ENCODE peak calls at places on chromosomes 6 and 20, in seven cellular contexts. One of them, this sample, is unnamed.
A peak's percentile ranks its signal among the peaks of the same experiment; 100 is the strongest.

GRCh38 chr6:51027283-51028065 is 208.8 kb downstream of the TFAP2B start:
- DNase-seq in osteoblast: no peak
- DNase-seq in AG04450: no peak
- DNase-seq in CD8-positive, alpha-beta memory T cell: no peak
- DNase-seq in uterus: no peak
- DNase-seq in IMR-90: no peak
- DNase-seq in RWPE2: no peak
- DNase-seq in this sample: peak; percentile 52

GRCh38 chr6:118893095-118893881 is 664 bp upstream of the ASF1A start:
- DNase-seq in osteoblast: no peak
- DNase-seq in AG04450: no peak
- DNase-seq in CD8-positive, alpha-beta memory T cell: peak; percentile 37
- DNase-seq in uterus: peak; percentile 38
- DNase-seq in IMR-90: peak; percentile 67
- DNase-seq in RWPE2: no peak
- DNase-seq in this sample: peak; percentile 80

GRCh38 chr6:86192123-86192522 is 549.4 kb upstream of the SYNCRIP start:
- DNase-seq in osteoblast: no peak
- DNase-seq in AG04450: no peak
- DNase-seq in CD8-positive, alpha-beta memory T cell: no peak
- DNase-seq in uterus: no peak
- DNase-seq in IMR-90: no peak
- DNase-seq in RWPE2: no peak
- DNase-seq in this sample: no peak

GRCh38 chr6:143187173-143187908 is 126.7 kb downstream of the AIG1 start:
- DNase-seq in osteoblast: peak; percentile 66
- DNase-seq in AG04450: peak; percentile 20
- DNase-seq in CD8-positive, alpha-beta memory T cell: no peak
- DNase-seq in uterus: no peak
- DNase-seq in IMR-90: peak; percentile 74
- DNase-seq in RWPE2: no peak
- DNase-seq in this sample: no peak

GRCh38 chr6:49553353-49553752 is 2.9 kb downstream of the C6orf141 start:
- DNase-seq in osteoblast: no peak
- DNase-seq in AG04450: no peak
- DNase-seq in CD8-positive, alpha-beta memory T cell: no peak
- DNase-seq in uterus: no peak
- DNase-seq in IMR-90: peak; percentile 1
- DNase-seq in RWPE2: no peak
- DNase-seq in this sample: no peak

GRCh38 chr6:7496266-7496875 is 45.1 kb upstream of the DSP start:
- DNase-seq in osteoblast: no peak
- DNase-seq in AG04450: no peak
- DNase-seq in CD8-positive, alpha-beta memory T cell: no peak
- DNase-seq in uterus: no peak
- DNase-seq in IMR-90: peak; percentile 12
- DNase-seq in RWPE2: no peak
- DNase-seq in this sample: no peak

GRCh38 chr6:168037856-168038255 is 40.4 kb downstream of the KIF25 start:
- DNase-seq in osteoblast: peak; percentile 36
- DNase-seq in AG04450: no peak
- DNase-seq in CD8-positive, alpha-beta memory T cell: no peak
- DNase-seq in uterus: no peak
- DNase-seq in IMR-90: no peak
- DNase-seq in RWPE2: no peak
- DNase-seq in this sample: no peak

GRCh38 chr6:137357263-137357947 is 136.8 kb downstream of the OLIG3 start:
- DNase-seq in osteoblast: no peak
- DNase-seq in AG04450: no peak
- DNase-seq in CD8-positive, alpha-beta memory T cell: no peak
- DNase-seq in uterus: no peak
- DNase-seq in IMR-90: no peak
- DNase-seq in RWPE2: no peak
- DNase-seq in this sample: no peak

GRCh38 chr6:157597461-157598312 is 216.7 kb downstream of the ZDHHC14 start:
- DNase-seq in osteoblast: peak; percentile 91
- DNase-seq in AG04450: no peak
- DNase-seq in CD8-positive, alpha-beta memory T cell: peak; percentile 20
- DNase-seq in uterus: peak; percentile 55
- DNase-seq in IMR-90: no peak
- DNase-seq in RWPE2: no peak
- DNase-seq in this sample: peak; percentile 62

GRCh38 chr20:40470313-40471260 is 218.4 kb downstream of the MAFB start:
- DNase-seq in osteoblast: no peak
- DNase-seq in AG04450: no peak
- DNase-seq in CD8-positive, alpha-beta memory T cell: no peak
- DNase-seq in uterus: peak; percentile 26
- DNase-seq in IMR-90: no peak
- DNase-seq in RWPE2: no peak
- DNase-seq in this sample: no peak

GRCh38 chr6:74891358-74891811 is 314.5 kb downstream of the COL12A1 start:
- DNase-seq in osteoblast: peak; percentile 45
- DNase-seq in AG04450: peak; percentile 79
- DNase-seq in CD8-positive, alpha-beta memory T cell: no peak
- DNase-seq in uterus: peak; percentile 38
- DNase-seq in IMR-90: peak; percentile 83
- DNase-seq in RWPE2: no peak
- DNase-seq in this sample: peak; percentile 44

GRCh38 chr20:49278817-49279676 is 1.2 kb upstream of the ZNFX1 start:
- DNase-seq in osteoblast: no peak
- DNase-seq in AG04450: no peak
- DNase-seq in CD8-positive, alpha-beta memory T cell: peak; percentile 12
- DNase-seq in uterus: peak; percentile 26
- DNase-seq in IMR-90: no peak
- DNase-seq in RWPE2: no peak
- DNase-seq in this sample: no peak

GRCh38 chr6:14865609-14866100 is 380.2 kb upstream of the JARID2 start:
- DNase-seq in osteoblast: no peak
- DNase-seq in AG04450: no peak
- DNase-seq in CD8-positive, alpha-beta memory T cell: no peak
- DNase-seq in uterus: no peak
- DNase-seq in IMR-90: peak; percentile 49
- DNase-seq in RWPE2: no peak
- DNase-seq in this sample: no peak

GRCh38 chr20:57669626-57670025 is 40.2 kb downstream of the PMEPA1 start:
- DNase-seq in osteoblast: peak; percentile 85
- DNase-seq in AG04450: no peak
- DNase-seq in CD8-positive, alpha-beta memory T cell: no peak
- DNase-seq in uterus: no peak
- DNase-seq in IMR-90: no peak
- DNase-seq in RWPE2: no peak
- DNase-seq in this sample: no peak

GRCh38 chr6:136969433-136969832 is 47.3 kb downstream of the SLC35D3 start:
- DNase-seq in osteoblast: no peak
- DNase-seq in AG04450: no peak
- DNase-seq in CD8-positive, alpha-beta memory T cell: no peak
- DNase-seq in uterus: no peak
- DNase-seq in IMR-90: no peak
- DNase-seq in RWPE2: no peak
- DNase-seq in this sample: no peak

GRCh38 chr6:154593122-154593521 is 82.6 kb upstream of the CNKSR3 start:
- DNase-seq in osteoblast: no peak
- DNase-seq in AG04450: no peak
- DNase-seq in CD8-positive, alpha-beta memory T cell: no peak
- DNase-seq in uterus: peak; percentile 94
- DNase-seq in IMR-90: no peak
- DNase-seq in RWPE2: no peak
- DNase-seq in this sample: no peak

GRCh38 chr6:73308712-73309533 is 45.2 kb downstream of the DPPA5 start:
- DNase-seq in osteoblast: peak; percentile 88
- DNase-seq in AG04450: no peak
- DNase-seq in CD8-positive, alpha-beta memory T cell: no peak
- DNase-seq in uterus: no peak
- DNase-seq in IMR-90: no peak
- DNase-seq in RWPE2: no peak
- DNase-seq in this sample: no peak

GRCh38 chr6:142570221-142570671 is 268.4 kb downstream of the ADGRG6 start:
- DNase-seq in osteoblast: no peak
- DNase-seq in AG04450: peak; percentile 15
- DNase-seq in CD8-positive, alpha-beta memory T cell: no peak
- DNase-seq in uterus: no peak
- DNase-seq in IMR-90: peak; percentile 52
- DNase-seq in RWPE2: no peak
- DNase-seq in this sample: no peak

GRCh38 chr6:150410395-150410794 is 41.6 kb downstream of the IYD start:
- DNase-seq in osteoblast: no peak
- DNase-seq in AG04450: no peak
- DNase-seq in CD8-positive, alpha-beta memory T cell: no peak
- DNase-seq in uterus: no peak
- DNase-seq in IMR-90: no peak
- DNase-seq in RWPE2: no peak
- DNase-seq in this sample: no peak

GRCh38 chr6:30411515-30412207 is 66.7 kb downstream of the RPP21 start:
- DNase-seq in osteoblast: no peak
- DNase-seq in AG04450: peak; percentile 4
- DNase-seq in CD8-positive, alpha-beta memory T cell: peak; percentile 50
- DNase-seq in uterus: no peak
- DNase-seq in IMR-90: peak; percentile 36
- DNase-seq in RWPE2: no peak
- DNase-seq in this sample: peak; percentile 42

GRCh38 chr6:89536230-89536629 is 102.3 kb downstream of the LYRM2 start:
- DNase-seq in osteoblast: no peak
- DNase-seq in AG04450: no peak
- DNase-seq in CD8-positive, alpha-beta memory T cell: no peak
- DNase-seq in uterus: no peak
- DNase-seq in IMR-90: no peak
- DNase-seq in RWPE2: no peak
- DNase-seq in this sample: no peak

GRCh38 chr20:35318502-35319157 is 26.4 kb upstream of the FAM83C start:
- DNase-seq in osteoblast: peak; percentile 59
- DNase-seq in AG04450: no peak
- DNase-seq in CD8-positive, alpha-beta memory T cell: no peak
- DNase-seq in uterus: peak; percentile 47
- DNase-seq in IMR-90: peak; percentile 90
- DNase-seq in RWPE2: peak; percentile 98
- DNase-seq in this sample: no peak

GRCh38 chr6:3848380-3848779 is 793 bp upstream of the FAM50B start:
- DNase-seq in osteoblast: peak; percentile 95
- DNase-seq in AG04450: no peak
- DNase-seq in CD8-positive, alpha-beta memory T cell: no peak
- DNase-seq in uterus: no peak
- DNase-seq in IMR-90: no peak
- DNase-seq in RWPE2: no peak
- DNase-seq in this sample: no peak

DNA sequence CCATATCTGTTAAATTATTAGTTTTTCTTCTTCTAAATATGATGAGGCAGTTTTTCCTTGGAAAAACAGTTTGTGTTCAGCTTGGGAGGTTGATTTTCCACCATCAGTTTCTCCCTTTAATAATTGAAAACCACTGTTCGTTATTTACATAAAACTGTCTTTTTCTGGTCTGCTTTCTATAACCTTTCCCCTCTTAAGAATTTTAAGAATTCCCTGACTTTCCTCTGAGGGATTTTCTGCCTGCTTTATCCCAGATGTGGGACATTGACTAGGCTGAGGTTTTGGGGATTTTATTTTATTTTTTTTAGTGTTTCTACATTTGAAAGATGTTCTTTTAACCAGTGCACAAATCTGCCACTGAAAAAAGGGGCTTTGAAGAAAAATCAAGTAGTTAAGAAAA is 27.2 kb downstream of the DSE start:
- DNase-seq in osteoblast: no peak
- DNase-seq in AG04450: no peak
- DNase-seq in CD8-positive, alpha-beta memory T cell: no peak
- DNase-seq in uterus: no peak
- DNase-seq in IMR-90: peak; percentile 67
- DNase-seq in RWPE2: no peak
- DNase-seq in this sample: no peak
- H3K4me3 ChIP-seq in osteoblast: no peak overlapping the region
- H3K4me3 ChIP-seq in AG04450: no peak overlapping the region
- H3K4me3 ChIP-seq in CD8-positive, alpha-beta memory T cell: no peak overlapping the region
- H3K4me3 ChIP-seq in uterus: no peak overlapping the region
- H3K4me3 ChIP-seq in IMR-90: no peak overlapping the region
- H3K4me3 ChIP-seq in RWPE2: no peak overlapping the region
- H3K4me3 ChIP-seq in this sample: no peak overlapping the region

DNA sequence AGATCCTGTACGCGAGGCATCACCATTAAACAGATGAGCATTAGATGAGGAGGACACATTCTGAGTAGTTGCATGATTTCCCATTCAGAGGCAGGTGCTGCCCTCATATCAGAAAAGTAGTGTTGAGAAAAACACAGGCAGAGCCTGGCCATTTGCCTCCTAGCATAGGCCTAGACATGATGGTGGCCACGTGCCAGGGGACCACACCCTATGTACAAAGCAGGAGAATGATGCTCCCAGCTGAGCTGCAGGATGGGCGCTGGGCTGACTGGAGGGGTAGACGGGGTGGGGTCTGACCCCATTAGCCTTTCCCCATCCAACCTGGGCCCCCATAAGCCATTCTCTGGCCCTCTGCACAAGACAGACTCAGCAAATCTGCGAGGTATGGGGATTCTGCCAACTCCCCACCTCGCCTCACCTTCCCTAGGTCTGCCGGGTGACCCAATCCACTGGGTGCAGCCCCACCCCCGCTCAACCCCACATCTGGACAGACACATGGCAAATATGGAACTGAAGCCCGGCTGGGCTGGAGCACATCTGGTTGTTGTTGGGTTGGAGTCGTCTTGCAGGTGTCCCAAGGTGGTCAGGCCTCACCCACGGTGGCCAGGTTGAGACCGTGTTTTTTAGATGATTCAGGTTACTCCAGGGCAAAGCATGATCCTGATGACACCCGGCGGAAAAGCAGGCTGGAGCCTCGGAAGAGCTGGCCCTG is 13.9 kb downstream of the PI16 start:
- DNase-seq in osteoblast: no peak
- DNase-seq in AG04450: no peak
- DNase-seq in CD8-positive, alpha-beta memory T cell: no peak
- DNase-seq in uterus: no peak
- DNase-seq in IMR-90: no peak
- DNase-seq in RWPE2: no peak
- DNase-seq in this sample: no peak
- H3K27ac ChIP-seq in osteoblast: no peak overlapping the region
- H3K27ac ChIP-seq in AG04450: no peak overlapping the region
- H3K27ac ChIP-seq in CD8-positive, alpha-beta memory T cell: no peak overlapping the region
- H3K27ac ChIP-seq in uterus: no peak overlapping the region
- H3K27ac ChIP-seq in IMR-90: no peak overlapping the region
- H3K27ac ChIP-seq in RWPE2: peak overlapping the region; percentile 20
- H3K27ac ChIP-seq in this sample: no peak overlapping the region

GRCh38 chr20:51221791-51222408 is 199.0 kb upstream of the KCNG1 start:
- DNase-seq in osteoblast: no peak
- DNase-seq in AG04450: peak; percentile 11
- DNase-seq in CD8-positive, alpha-beta memory T cell: no peak
- DNase-seq in uterus: no peak
- DNase-seq in IMR-90: peak; percentile 68
- DNase-seq in RWPE2: no peak
- DNase-seq in this sample: no peak
- H3K4me3 ChIP-seq in osteoblast: no peak overlapping the region
- H3K4me3 ChIP-seq in AG04450: peak overlapping the region; percentile 31
- H3K4me3 ChIP-seq in CD8-positive, alpha-beta memory T cell: no peak overlapping the region
- H3K4me3 ChIP-seq in uterus: no peak overlapping the region
- H3K4me3 ChIP-seq in IMR-90: no peak overlapping the region
- H3K4me3 ChIP-seq in RWPE2: no peak overlapping the region
- H3K4me3 ChIP-seq in this sample: no peak overlapping the region

DNA sequence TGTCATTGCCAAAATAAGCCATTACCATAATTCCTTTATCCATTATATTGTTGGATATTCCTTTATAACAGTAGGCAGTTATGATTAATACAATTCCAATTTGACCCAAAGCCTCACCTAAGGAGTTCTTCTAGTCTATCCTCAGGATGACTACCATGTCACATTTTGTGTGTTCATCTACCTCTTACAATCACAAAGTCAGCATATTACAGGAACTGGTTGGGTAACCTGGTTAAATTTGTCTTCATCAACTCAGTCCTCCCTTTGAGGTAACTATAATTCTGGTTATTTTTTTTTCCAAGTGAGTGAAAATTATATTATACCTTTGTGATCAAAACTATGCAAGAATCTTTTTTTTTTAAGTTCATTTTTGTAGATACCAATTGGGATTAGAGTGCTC is 540.5 kb downstream of the BTBD3 start:
- DNase-seq in osteoblast: no peak
- DNase-seq in AG04450: no peak
- DNase-seq in CD8-positive, alpha-beta memory T cell: no peak
- DNase-seq in uterus: no peak
- DNase-seq in IMR-90: no peak
- DNase-seq in RWPE2: no peak
- DNase-seq in this sample: no peak
- H3K27ac ChIP-seq in osteoblast: no peak overlapping the region
- H3K27ac ChIP-seq in AG04450: no peak overlapping the region
- H3K27ac ChIP-seq in CD8-positive, alpha-beta memory T cell: no peak overlapping the region
- H3K27ac ChIP-seq in uterus: no peak overlapping the region
- H3K27ac ChIP-seq in IMR-90: no peak overlapping the region
- H3K27ac ChIP-seq in RWPE2: no peak overlapping the region
- H3K27ac ChIP-seq in this sample: no peak overlapping the region

This sample was measured in SJSA1.